ENCODE peak calls at places on chromosomes 11 and 22, in ten cellular contexts. J is WERI-Rb-1; A is cardiac muscle cell; R is MM.1S; P is A549; K is thoracic aorta; F is kidney; H is CD8-positive, alpha-beta T cell; T is heart left ventricle; O is body of pancreas. X is an unnamed sample.

GRCh38 chr11:129785383-129786111 is 30.1 kb upstream of the TMEM45B start:
- DNase-seq in J (no peak), A (peak), R (no peak), P (peak), K (no peak), F (no peak), H (no peak), T (no peak), O (no peak), X (peak)

GRCh38 chr11:62552931-62553838 is 6.6 kb upstream of the AHNAK start:
- DNase-seq in J (peak), A (peak), R (no peak), P (peak), K (peak), F (peak), H (peak), T (peak), O (peak), X (peak)

GRCh38 chr11:15038963-15039362 is 34.4 kb upstream of the CALCB start:
- DNase-seq in J (no peak), A (peak), R (no peak), P (peak), K (no peak), F (no peak), H (no peak), T (no peak), O (no peak), X (no peak)

GRCh38 chr22:29700949-29701927 is 18.6 kb upstream of the CABP7 start:
- DNase-seq in J (peak), A (peak), R (no peak), P (peak), K (no peak), F (no peak), H (no peak), T (no peak), O (peak), X (no peak)

GRCh38 chr22:21047035-21047661 is 1.4 kb downstream of the LRRC74B start:
- DNase-seq in J (no peak), A (no peak), R (no peak), P (no peak), K (no peak), F (no peak), H (no peak), T (no peak), O (no peak), X (no peak)

GRCh38 chr11:100574894-100575769 is 112.0 kb upstream of the ARHGAP42 start:
- DNase-seq in J (no peak), A (peak), R (peak), P (peak), K (no peak), F (no peak), H (no peak), T (no peak), O (no peak), X (no peak)

GRCh38 chr11:116842909-116843308 is 5.5 kb upstream of the APOA1 start:
- DNase-seq in J (no peak), A (no peak), R (no peak), P (peak), K (no peak), F (no peak), H (no peak), T (no peak), O (no peak), X (no peak)

GRCh38 chr11:93614111-93614784 is 47.2 kb upstream of the CEP295 start:
- DNase-seq in J (peak), A (no peak), R (no peak), P (peak), K (no peak), F (no peak), H (no peak), T (no peak), O (no peak), X (no peak)

GRCh38 chr11:76185931-76186401 is 20.3 kb downstream of the WNT11 start:
- DNase-seq in J (peak), A (peak), R (no peak), P (no peak), K (no peak), F (peak), H (no peak), T (no peak), O (peak), X (no peak)

GRCh38 chr11:17208257-17208999 is 642 bp upstream of the PIK3C2A start:
- DNase-seq in J (peak), A (peak), R (peak), P (peak), K (no peak), F (no peak), H (no peak), T (no peak), O (peak), X (peak)

GRCh38 chr11:32451808-32452207 is 16.5 kb upstream of the WT1 start:
- DNase-seq in J (no peak), A (peak), R (no peak), P (no peak), K (no peak), F (no peak), H (no peak), T (peak), O (no peak), X (no peak)

GRCh38 chr11:72740562-72741428 is 11.4 kb downstream of the ARAP1 start:
- DNase-seq in J (no peak), A (no peak), R (no peak), P (no peak), K (no peak), F (peak), H (no peak), T (peak), O (no peak), X (no peak)

GRCh38 chr11:35364101-35364780 is 55.1 kb downstream of the SLC1A2 start:
- DNase-seq in J (no peak), A (peak), R (no peak), P (peak), K (peak), F (peak), H (no peak), T (peak), O (peak), X (no peak)

GRCh38 chr11:12182650-12183511 is 72.5 kb downstream of the MICAL2 start:
- DNase-seq in J (no peak), A (peak), R (no peak), P (peak), K (no peak), F (peak), H (no peak), T (peak), O (peak), X (no peak)

GRCh38 chr11:16981651-16982194 is 32.5 kb downstream of the PLEKHA7 start:
- DNase-seq in J (no peak), A (peak), R (no peak), P (peak), K (no peak), F (peak), H (no peak), T (no peak), O (peak), X (no peak)

GRCh38 chr11:36231300-36231699 is 57.9 kb downstream of the COMMD9 start:
- DNase-seq in J (no peak), A (peak), R (no peak), P (no peak), K (no peak), F (no peak), H (no peak), T (no peak), O (no peak), X (no peak)

GRCh38 chr22:28978158-28978557 is 83.5 kb downstream of the C22orf31 start:
- DNase-seq in J (no peak), A (peak), R (peak), P (no peak), K (no peak), F (no peak), H (no peak), T (peak), O (peak), X (no peak)

GRCh38 chr22:36806824-36807223 is 10.0 kb downstream of the PVALB start:
- DNase-seq in J (no peak), A (peak), R (no peak), P (no peak), K (no peak), F (no peak), H (no peak), T (no peak), O (no peak), X (no peak)

GRCh38 chr11:46295996-46296519 is 18.6 kb downstream of the CREB3L1 start:
- DNase-seq in J (no peak), A (peak), R (no peak), P (no peak), K (no peak), F (peak), H (no peak), T (no peak), O (no peak), X (no peak)

GRCh38 chr11:97289823-97290222 is 900.0 kb downstream of the JRKL start:
- DNase-seq in J (no peak), A (no peak), R (no peak), P (no peak), K (no peak), F (no peak), H (no peak), T (no peak), O (no peak), X (no peak)

GRCh38 chr22:33476716-33477115 is 418.5 kb upstream of the SYN3 start:
- DNase-seq in J (no peak), A (no peak), R (no peak), P (peak), K (no peak), F (no peak), H (no peak), T (no peak), O (no peak), X (no peak)

GRCh38 chr11:122202161-122202950 is 86.3 kb upstream of the BLID start:
- DNase-seq in J (no peak), A (peak), R (no peak), P (peak), K (no peak), F (no peak), H (no peak), T (peak), O (no peak), X (no peak)

GRCh38 chr22:29773233-29773632 is 6.1 kb downstream of the UQCR10 start:
- DNase-seq in J (no peak), A (peak), R (no peak), P (peak), K (no peak), F (no peak), H (no peak), T (no peak), O (no peak), X (no peak)

GRCh38 chr11:46389450-46390330 is 1.9 kb downstream of the CHRM4 start:
- DNase-seq in J (peak), A (peak), R (peak), P (peak), K (no peak), F (peak), H (no peak), T (peak), O (peak), X (no peak)

GRCh38 chr11:125358254-125358840 is 137.7 kb downstream of the FEZ1 start:
- DNase-seq in J (no peak), A (peak), R (no peak), P (no peak), K (no peak), F (no peak), H (no peak), T (no peak), O (no peak), X (no peak)

GRCh38 chr22:45707605-45708004 is 36.0 kb downstream of the ATXN10 start:
- DNase-seq in J (no peak), A (no peak), R (no peak), P (no peak), K (no peak), F (no peak), H (no peak), T (no peak), O (no peak), X (no peak)

GRCh38 chr22:23014250-23014649 is 56.1 kb upstream of the GNAZ start:
- DNase-seq in J (no peak), A (no peak), R (no peak), P (no peak), K (no peak), F (no peak), H (no peak), T (no peak), O (no peak), X (no peak)

GRCh38 chr22:39647836-39648500 is 77.4 kb downstream of the CACNA1I start:
- DNase-seq in J (no peak), A (no peak), R (no peak), P (no peak), K (no peak), F (no peak), H (no peak), T (no peak), O (no peak), X (no peak)

GRCh38 chr11:81497202-81497804 is 1236.4 kb downstream of the FAM181B start:
- DNase-seq in J (peak), A (peak), R (peak), P (peak), K (no peak), F (no peak), H (no peak), T (no peak), O (peak), X (no peak)

GRCh38 chr11:58805065-58805464 is 39.4 kb downstream of the GLYATL2 start:
- DNase-seq in J (no peak), A (no peak), R (no peak), P (no peak), K (no peak), F (no peak), H (no peak), T (no peak), O (no peak), X (no peak)

GRCh38 chr11:119538748-119539147 is 115.8 kb upstream of the THY1 start:
- DNase-seq in J (peak), A (peak), R (no peak), P (no peak), K (no peak), F (no peak), H (no peak), T (no peak), O (no peak), X (no peak)

GRCh38 chr11:33802414-33802950 is 28.2 kb upstream of the FBXO3 start:
- DNase-seq in J (peak), A (peak), R (peak), P (peak), K (no peak), F (peak), H (no peak), T (peak), O (peak), X (peak)
- H3K4me3 ChIP-seq in J (peak), A (peak), R (peak), P (peak), K (peak), F (peak), H (no peak), T (peak), O (no peak), X (no peak)

GRCh38 chr22:50327711-50328019 is 853 bp upstream of the DENND6B start:
- DNase-seq in J (no peak), A (no peak), R (no peak), P (no peak), K (no peak), F (no peak), H (no peak), T (no peak), O (no peak), X (no peak)

GRCh38 chr22:50326225-50326958 is 420 bp downstream of the DENND6B start:
- DNase-seq in J (no peak), A (no peak), R (no peak), P (no peak), K (no peak), F (peak), H (peak), T (no peak), O (no peak), X (no peak)

GRCh38 chr22:50326959-50327710 is at the start of gene DENND6B:
- DNase-seq in J (peak), A (peak), R (peak), P (peak), K (no peak), F (peak), H (peak), T (peak), O (peak), X (peak)

GRCh38 chr22:50323900-50324299 is 2.9 kb downstream of the DENND6B start:
- DNase-seq in J (no peak), A (no peak), R (no peak), P (no peak), K (no peak), F (peak), H (no peak), T (no peak), O (no peak), X (no peak)

DNA sequence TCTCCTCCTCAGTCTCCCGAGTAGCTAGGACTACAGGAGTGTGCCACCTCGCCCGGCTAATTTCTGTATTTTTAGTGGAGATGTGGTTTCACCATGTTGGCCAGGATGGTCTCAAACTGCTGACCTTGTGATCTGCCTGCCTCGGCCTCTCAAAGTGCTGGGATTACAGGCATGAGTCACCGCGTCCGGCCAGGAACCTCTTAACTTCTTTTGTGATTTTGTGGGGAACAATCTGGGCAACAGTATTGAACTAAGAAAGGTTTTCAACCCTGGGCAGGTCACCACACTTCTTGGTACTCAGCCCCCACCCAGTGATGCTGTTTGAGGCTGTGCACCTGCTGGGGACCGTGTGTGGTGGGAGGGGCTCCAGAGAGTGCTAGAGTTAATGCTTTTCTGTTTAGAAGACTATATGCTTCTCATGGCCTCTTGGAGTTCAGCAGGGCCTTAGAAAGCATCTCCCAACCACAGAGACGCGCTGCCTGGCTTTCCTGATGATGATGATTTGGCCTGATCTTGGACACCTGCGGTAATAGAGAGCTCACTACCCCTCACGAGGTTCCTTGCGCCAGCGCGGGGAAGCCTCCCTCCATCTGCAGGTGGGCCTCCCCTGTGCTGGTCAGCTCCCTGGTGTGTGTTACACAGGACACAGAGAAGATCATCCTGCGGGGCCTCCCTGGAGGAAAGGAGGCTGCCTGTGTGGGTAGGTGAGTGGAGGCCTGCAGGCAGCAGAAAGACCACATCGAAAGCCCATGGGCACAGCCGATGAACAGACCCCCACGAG is 1.2 kb downstream of the DENND6B start:
- DNase-seq in J (no peak), A (no peak), R (no peak), P (no peak), K (no peak), F (no peak), H (no peak), T (no peak), O (no peak), X (no peak)
- H3K4me3 ChIP-seq in J (peak), A (no peak), R (no peak), P (peak), K (no peak), F (no peak), H (no peak), T (no peak), O (no peak), X (no peak)

DNA sequence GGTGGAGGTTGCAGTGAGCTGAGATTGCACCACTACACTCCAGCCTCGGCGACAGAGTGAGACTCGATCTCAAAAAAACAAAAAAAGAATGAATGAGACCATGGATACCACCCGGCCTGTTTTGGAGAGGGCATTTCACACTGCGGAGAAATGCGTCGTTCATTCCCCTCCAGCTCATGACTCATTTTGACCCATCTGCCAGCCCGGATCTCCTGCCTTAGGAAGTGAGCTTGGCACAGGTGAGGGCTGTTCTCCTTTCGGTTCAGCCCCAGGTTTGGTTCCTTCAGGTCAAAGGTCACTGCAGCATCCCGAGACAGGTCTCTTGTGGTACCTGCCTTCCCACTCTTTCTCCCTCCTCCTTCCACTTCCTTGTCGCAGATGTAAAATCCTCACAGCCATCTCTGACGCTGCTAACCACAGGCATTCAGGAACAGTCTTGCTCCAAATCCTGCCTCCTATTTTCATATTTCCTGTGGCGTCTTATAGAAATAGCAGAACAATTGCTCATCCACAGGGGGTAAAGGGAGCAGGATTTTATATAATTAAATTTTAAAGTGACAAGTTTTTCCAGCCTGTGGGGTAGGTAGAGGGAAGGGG is 517.9 kb downstream of the NTM start:
- DNase-seq in J (no peak), A (peak), R (no peak), P (no peak), K (no peak), F (no peak), H (no peak), T (no peak), O (no peak), X (no peak)
- H3K4me3 ChIP-seq in J (no peak), A (no peak), R (no peak), P (no peak), K (no peak), F (no peak), H (no peak), T (no peak), O (no peak), X (no peak)

GRCh38 chr11:65577756-65578109 is 1.9 kb downstream of the EHBP1L1 start:
- DNase-seq in J (no peak), A (no peak), R (no peak), P (no peak), K (no peak), F (no peak), H (no peak), T (no peak), O (no peak), X (no peak)
- H3K4me3 ChIP-seq in J (no peak), A (no peak), R (peak), P (no peak), K (peak), F (no peak), H (peak), T (peak), O (no peak), X (no peak)

DNA sequence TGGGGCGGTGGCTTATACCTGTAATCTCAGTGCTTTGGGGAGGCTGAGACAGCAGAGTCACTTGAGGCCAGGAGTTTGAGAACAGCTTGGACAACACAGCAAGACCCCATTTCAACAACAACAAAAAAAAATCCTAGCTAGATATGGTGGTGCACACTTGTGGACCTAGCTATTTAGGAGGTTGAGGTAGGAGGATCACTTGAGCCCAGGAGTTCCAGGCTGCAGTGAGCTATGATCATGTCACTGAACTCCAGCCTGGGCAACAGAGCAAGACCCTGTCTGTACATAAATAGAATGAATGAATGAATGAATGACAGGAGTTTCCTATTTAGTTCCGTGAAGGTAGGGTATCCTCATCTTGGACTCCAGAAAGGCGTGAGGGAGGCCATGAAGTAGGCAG is 107.0 kb downstream of the OSBP2 start:
- DNase-seq in J (no peak), A (no peak), R (no peak), P (no peak), K (no peak), F (peak), H (no peak), T (no peak), O (no peak), X (no peak)
- H3K4me3 ChIP-seq in J (no peak), A (no peak), R (no peak), P (no peak), K (no peak), F (no peak), H (no peak), T (no peak), O (no peak), X (no peak)

DNA sequence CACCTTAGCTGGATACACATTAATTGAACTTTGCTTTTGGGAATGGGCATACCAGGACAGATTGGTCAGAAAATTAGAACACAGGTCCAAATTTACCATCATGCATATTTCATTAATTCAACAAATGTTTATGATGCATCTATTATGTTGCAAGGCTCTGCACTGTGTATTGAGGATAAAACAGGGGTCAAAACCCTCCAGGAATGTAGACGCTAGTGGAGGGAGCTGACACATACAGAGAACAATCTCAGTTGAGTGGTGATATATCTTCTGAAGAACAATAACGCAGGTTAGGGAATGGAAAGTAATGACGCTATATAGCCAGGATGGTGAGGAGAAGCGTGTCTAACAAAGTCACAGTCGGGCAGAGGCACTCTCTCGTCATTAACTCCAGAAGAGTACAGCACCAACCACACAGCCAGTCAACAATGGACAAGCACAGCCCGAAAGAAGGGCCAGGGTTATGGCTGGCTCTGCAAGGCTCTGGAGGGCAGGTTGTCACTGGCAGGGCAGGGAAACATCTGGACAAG is 3.8 kb downstream of the FLI1 start:
- DNase-seq in J (no peak), A (no peak), R (no peak), P (no peak), K (no peak), F (no peak), H (no peak), T (no peak), O (no peak), X (no peak)
- H3K4me3 ChIP-seq in J (no peak), A (no peak), R (no peak), P (no peak), K (no peak), F (no peak), H (peak), T (peak), O (no peak), X (peak)

X was measured in CD4-positive, alpha-beta memory T cell.